ENCODE peak calls at places on chromosomes 4 and X, in ten cellular contexts. One of them, this sample, is unnamed.

GRCh38 chr4:138952405-138952804 is 63.2 kb upstream of the NOCT start:
- DNase-seq in psoas muscle: no peak
- DNase-seq in HFF-Myc: no peak
- DNase-seq in nephron progenitor cell: no peak
- DNase-seq in A549: no peak
- DNase-seq in bronchial epithelial cell: peak; percentile 91
- DNase-seq in endothelial cell: no peak
- DNase-seq in neural crest cell: no peak
- DNase-seq in AG10803: peak; percentile 48
- DNase-seq in cardiac muscle cell: no peak
- DNase-seq in this sample: no peak

GRCh38 chr4:140635606-140636005 is 66.8 kb upstream of the UCP1 start:
- DNase-seq in cardiac muscle cell: peak; percentile 52
- DNase-seq in endothelial cell: no peak
- DNase-seq in nephron progenitor cell: peak; percentile 23
- DNase-seq in AG10803: peak; percentile 53
- DNase-seq in psoas muscle: no peak
- DNase-seq in HFF-Myc: no peak
- DNase-seq in A549: peak; percentile 14
- DNase-seq in neural crest cell: no peak
- DNase-seq in bronchial epithelial cell: peak; percentile 46
- DNase-seq in this sample: no peak

GRCh38 chr4:48963042-48963679 is 22.9 kb upstream of the CWH43 start:
- DNase-seq in nephron progenitor cell: peak; percentile 72
- DNase-seq in AG10803: peak; percentile 86
- DNase-seq in cardiac muscle cell: peak; percentile 93
- DNase-seq in psoas muscle: peak; percentile 31
- DNase-seq in HFF-Myc: peak; percentile 65
- DNase-seq in neural crest cell: peak; percentile 82
- DNase-seq in bronchial epithelial cell: peak; percentile 83
- DNase-seq in endothelial cell: peak; percentile 76
- DNase-seq in A549: peak; percentile 86
- DNase-seq in this sample: peak; percentile 47

GRCh38 chr4:98468744-98469143 is 189.7 kb downstream of the TSPAN5 start:
- DNase-seq in AG10803: peak; percentile 63
- DNase-seq in endothelial cell: peak; percentile 13
- DNase-seq in cardiac muscle cell: peak; percentile 78
- DNase-seq in A549: no peak
- DNase-seq in bronchial epithelial cell: no peak
- DNase-seq in nephron progenitor cell: no peak
- DNase-seq in HFF-Myc: no peak
- DNase-seq in neural crest cell: peak; percentile 8
- DNase-seq in psoas muscle: no peak
- DNase-seq in this sample: no peak

GRCh38 chr4:150310159-150310895 is 232.1 kb downstream of the DCLK2 start:
- DNase-seq in cardiac muscle cell: peak; percentile 38
- DNase-seq in AG10803: peak; percentile 64
- DNase-seq in endothelial cell: no peak
- DNase-seq in psoas muscle: no peak
- DNase-seq in HFF-Myc: peak; percentile 30
- DNase-seq in bronchial epithelial cell: no peak
- DNase-seq in nephron progenitor cell: no peak
- DNase-seq in A549: no peak
- DNase-seq in neural crest cell: no peak
- DNase-seq in this sample: no peak

GRCh38 chr4:40309250-40309774 is 25.8 kb upstream of the CHRNA9 start:
- DNase-seq in endothelial cell: peak; percentile 90
- DNase-seq in cardiac muscle cell: peak; percentile 88
- DNase-seq in nephron progenitor cell: peak; percentile 92
- DNase-seq in AG10803: peak; percentile 76
- DNase-seq in HFF-Myc: peak; percentile 53
- DNase-seq in neural crest cell: peak; percentile 92
- DNase-seq in A549: peak; percentile 87
- DNase-seq in psoas muscle: peak; percentile 85
- DNase-seq in bronchial epithelial cell: peak; percentile 74
- DNase-seq in this sample: peak; percentile 41

GRCh38 chrX:96619588-96619987 is 65.1 kb upstream of the DIAPH2 start:
- DNase-seq in nephron progenitor cell: no peak
- DNase-seq in HFF-Myc: no peak
- DNase-seq in AG10803: peak; percentile 2
- DNase-seq in neural crest cell: no peak
- DNase-seq in cardiac muscle cell: peak; percentile 19
- DNase-seq in bronchial epithelial cell: peak; percentile 5
- DNase-seq in endothelial cell: no peak
- DNase-seq in psoas muscle: no peak
- DNase-seq in A549: no peak
- DNase-seq in this sample: no peak

GRCh38 chr4:83558059-83558648 is 22.2 kb downstream of the GPAT3 start:
- DNase-seq in AG10803: no peak
- DNase-seq in cardiac muscle cell: no peak
- DNase-seq in HFF-Myc: no peak
- DNase-seq in psoas muscle: no peak
- DNase-seq in nephron progenitor cell: no peak
- DNase-seq in neural crest cell: no peak
- DNase-seq in bronchial epithelial cell: no peak
- DNase-seq in A549: no peak
- DNase-seq in endothelial cell: no peak
- DNase-seq in this sample: no peak

GRCh38 chr4:2792711-2793577 is at the start of gene SH3BP2:
- DNase-seq in nephron progenitor cell: peak; percentile 90
- DNase-seq in psoas muscle: peak; percentile 89
- DNase-seq in cardiac muscle cell: peak; percentile 86
- DNase-seq in A549: peak; percentile 56
- DNase-seq in HFF-Myc: no peak
- DNase-seq in neural crest cell: peak; percentile 60
- DNase-seq in AG10803: peak; percentile 66
- DNase-seq in bronchial epithelial cell: peak; percentile 38
- DNase-seq in endothelial cell: peak; percentile 71
- DNase-seq in this sample: peak; percentile 83

GRCh38 chrX:42755820-42756219 is 22.1 kb downstream of the PPP1R2C start:
- DNase-seq in AG10803: peak; percentile 58
- DNase-seq in neural crest cell: no peak
- DNase-seq in A549: no peak
- DNase-seq in endothelial cell: no peak
- DNase-seq in psoas muscle: peak; percentile 41
- DNase-seq in nephron progenitor cell: no peak
- DNase-seq in HFF-Myc: no peak
- DNase-seq in cardiac muscle cell: peak; percentile 70
- DNase-seq in bronchial epithelial cell: peak; percentile 67
- DNase-seq in this sample: no peak

GRCh38 chrX:23783569-23784486 is 855 bp downstream of the SAT1 start:
- DNase-seq in psoas muscle: no peak
- DNase-seq in endothelial cell: no peak
- DNase-seq in A549: peak; percentile 27
- DNase-seq in neural crest cell: no peak
- DNase-seq in nephron progenitor cell: peak; percentile 13
- DNase-seq in HFF-Myc: no peak
- DNase-seq in AG10803: no peak
- DNase-seq in bronchial epithelial cell: no peak
- DNase-seq in cardiac muscle cell: peak; percentile 26
- DNase-seq in this sample: no peak

GRCh38 chr4:188154668-188155423 is 15.6 kb downstream of the TRIML1 start:
- DNase-seq in psoas muscle: no peak
- DNase-seq in neural crest cell: no peak
- DNase-seq in endothelial cell: no peak
- DNase-seq in bronchial epithelial cell: no peak
- DNase-seq in nephron progenitor cell: no peak
- DNase-seq in cardiac muscle cell: no peak
- DNase-seq in AG10803: no peak
- DNase-seq in A549: peak; percentile 87
- DNase-seq in HFF-Myc: no peak
- DNase-seq in this sample: no peak

GRCh38 chrX:53357799-53358530 is 64.5 kb downstream of the SMC1A start:
- DNase-seq in cardiac muscle cell: peak; percentile 76
- DNase-seq in HFF-Myc: peak; percentile 4
- DNase-seq in nephron progenitor cell: peak; percentile 14
- DNase-seq in A549: peak; percentile 36
- DNase-seq in neural crest cell: no peak
- DNase-seq in AG10803: peak; percentile 44
- DNase-seq in bronchial epithelial cell: no peak
- DNase-seq in endothelial cell: peak; percentile 10
- DNase-seq in psoas muscle: no peak
- DNase-seq in this sample: no peak

GRCh38 chr4:35800669-35801068 is 443.6 kb downstream of the ARAP2 start:
- DNase-seq in neural crest cell: no peak
- DNase-seq in bronchial epithelial cell: no peak
- DNase-seq in endothelial cell: no peak
- DNase-seq in nephron progenitor cell: no peak
- DNase-seq in A549: no peak
- DNase-seq in AG10803: no peak
- DNase-seq in psoas muscle: no peak
- DNase-seq in cardiac muscle cell: no peak
- DNase-seq in HFF-Myc: no peak
- DNase-seq in this sample: no peak

DNA sequence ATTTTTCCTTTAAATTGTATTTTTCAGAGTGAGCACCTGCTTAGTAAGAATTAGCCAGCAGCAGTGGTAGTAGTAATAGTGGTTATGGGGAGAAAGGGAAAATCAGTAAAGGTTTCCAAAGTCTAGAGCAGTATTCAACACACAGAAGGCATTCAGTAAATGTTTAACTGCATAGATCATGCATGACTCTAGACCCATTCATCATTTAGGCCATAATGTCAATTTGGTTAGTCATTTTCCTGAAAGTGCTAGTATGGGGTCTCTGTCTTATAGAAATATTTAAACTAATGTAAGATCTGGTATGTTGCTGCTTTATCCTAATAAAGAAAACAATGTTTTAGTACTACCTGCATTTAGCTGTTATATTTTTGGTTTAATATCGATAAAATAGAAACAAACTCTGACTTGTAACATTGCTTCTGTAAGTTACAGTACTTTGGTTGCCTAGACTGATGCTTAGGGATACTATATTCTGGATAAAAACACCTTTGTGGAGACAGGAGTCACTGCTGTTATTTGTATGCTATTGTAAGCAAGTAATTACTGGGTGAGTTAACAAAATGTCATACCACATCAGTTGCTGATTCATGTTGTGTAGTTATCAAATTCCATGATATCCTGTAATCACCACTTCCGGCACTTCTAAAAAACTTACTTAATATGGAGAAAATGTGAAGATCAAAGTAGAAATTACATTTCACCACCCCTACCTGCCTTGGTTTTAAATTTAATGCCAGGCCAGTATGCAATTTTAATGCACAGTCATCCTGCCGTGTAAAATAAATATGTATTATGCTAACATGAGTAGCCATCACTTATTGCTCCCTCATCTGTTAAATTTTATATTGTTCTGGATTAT is 115.8 kb upstream of the BMPR1B start:
- DNase-seq in HFF-Myc: no peak
- DNase-seq in cardiac muscle cell: peak; percentile 31
- DNase-seq in nephron progenitor cell: no peak
- DNase-seq in neural crest cell: no peak
- DNase-seq in A549: peak; percentile 84
- DNase-seq in AG10803: peak; percentile 51
- DNase-seq in psoas muscle: no peak
- DNase-seq in bronchial epithelial cell: peak; percentile 91
- DNase-seq in endothelial cell: no peak
- DNase-seq in this sample: no peak
- TF ChIP-seq CTCF in HFF-Myc: no peak
- TF ChIP-seq CTCF in cardiac muscle cell: no peak
- TF ChIP-seq CTCF in nephron progenitor cell: no peak
- TF ChIP-seq CTCF in neural crest cell: no peak
- TF ChIP-seq CTCF in A549: no peak
- TF ChIP-seq CTCF in AG10803: no peak
- TF ChIP-seq CTCF in psoas muscle: no peak
- TF ChIP-seq CTCF in bronchial epithelial cell: no peak
- TF ChIP-seq CTCF in endothelial cell: no peak
- TF ChIP-seq CTCF in this sample: no peak

GRCh38 chr4:165345663-165346417 is 18.4 kb downstream of the MSMO1 start:
- DNase-seq in nephron progenitor cell: no peak
- DNase-seq in AG10803: no peak
- DNase-seq in HFF-Myc: no peak
- DNase-seq in A549: no peak
- DNase-seq in endothelial cell: no peak
- DNase-seq in psoas muscle: no peak
- DNase-seq in neural crest cell: no peak
- DNase-seq in cardiac muscle cell: peak; percentile 33
- DNase-seq in bronchial epithelial cell: no peak
- DNase-seq in this sample: no peak
- TF ChIP-seq CTCF in nephron progenitor cell: no peak
- TF ChIP-seq CTCF in AG10803: peak; percentile 41
- TF ChIP-seq CTCF in HFF-Myc: no peak
- TF ChIP-seq CTCF in A549: no peak
- TF ChIP-seq CTCF in endothelial cell: no peak
- TF ChIP-seq CTCF in psoas muscle: no peak
- TF ChIP-seq CTCF in neural crest cell: peak; percentile 22
- TF ChIP-seq CTCF in cardiac muscle cell: no peak
- TF ChIP-seq CTCF in bronchial epithelial cell: no peak
- TF ChIP-seq CTCF in this sample: no peak

GRCh38 chrX:124097116-124097515 is 135.6 kb downstream of the STAG2 start:
- DNase-seq in psoas muscle: no peak
- DNase-seq in HFF-Myc: no peak
- DNase-seq in nephron progenitor cell: no peak
- DNase-seq in endothelial cell: no peak
- DNase-seq in neural crest cell: no peak
- DNase-seq in A549: no peak
- DNase-seq in bronchial epithelial cell: no peak
- DNase-seq in cardiac muscle cell: no peak
- DNase-seq in AG10803: no peak
- DNase-seq in this sample: no peak

GRCh38 chrX:124103966-124104365 is 142.5 kb downstream of the STAG2 start:
- DNase-seq in cardiac muscle cell: no peak
- DNase-seq in psoas muscle: no peak
- DNase-seq in AG10803: no peak
- DNase-seq in HFF-Myc: no peak
- DNase-seq in neural crest cell: no peak
- DNase-seq in nephron progenitor cell: no peak
- DNase-seq in bronchial epithelial cell: no peak
- DNase-seq in A549: no peak
- DNase-seq in endothelial cell: no peak
- DNase-seq in this sample: no peak

GRCh38 chrX:124093222-124093621 is 131.7 kb downstream of the STAG2 start:
- DNase-seq in A549: no peak
- DNase-seq in nephron progenitor cell: no peak
- DNase-seq in HFF-Myc: no peak
- DNase-seq in AG10803: no peak
- DNase-seq in bronchial epithelial cell: no peak
- DNase-seq in cardiac muscle cell: no peak
- DNase-seq in endothelial cell: no peak
- DNase-seq in psoas muscle: no peak
- DNase-seq in neural crest cell: no peak
- DNase-seq in this sample: no peak

GRCh38 chrX:124098089-124098488 is 136.6 kb downstream of the STAG2 start:
- DNase-seq in A549: peak; percentile 28
- DNase-seq in neural crest cell: peak; percentile 9
- DNase-seq in nephron progenitor cell: no peak
- DNase-seq in cardiac muscle cell: peak; percentile 53
- DNase-seq in bronchial epithelial cell: peak; percentile 35
- DNase-seq in HFF-Myc: peak; percentile 3
- DNase-seq in endothelial cell: no peak
- DNase-seq in psoas muscle: no peak
- DNase-seq in AG10803: peak; percentile 47
- DNase-seq in this sample: no peak
- TF ChIP-seq CTCF in A549: peak; percentile 51
- TF ChIP-seq CTCF in neural crest cell: peak; percentile 82
- TF ChIP-seq CTCF in nephron progenitor cell: peak; percentile 61
- TF ChIP-seq CTCF in cardiac muscle cell: peak; percentile 41
- TF ChIP-seq CTCF in bronchial epithelial cell: peak; percentile 6
- TF ChIP-seq CTCF in HFF-Myc: peak; percentile 13
- TF ChIP-seq CTCF in endothelial cell: peak; percentile 34
- TF ChIP-seq CTCF in psoas muscle: peak; percentile 71
- TF ChIP-seq CTCF in AG10803: peak; percentile 58
- TF ChIP-seq CTCF in this sample: peak; percentile 57

GRCh38 chrX:80223922-80224579 is 196.2 kb upstream of the TENT5D start:
- DNase-seq in HFF-Myc: no peak
- DNase-seq in A549: peak; percentile 4
- DNase-seq in psoas muscle: no peak
- DNase-seq in neural crest cell: no peak
- DNase-seq in cardiac muscle cell: peak; percentile 8
- DNase-seq in AG10803: no peak
- DNase-seq in bronchial epithelial cell: no peak
- DNase-seq in endothelial cell: no peak
- DNase-seq in nephron progenitor cell: no peak
- DNase-seq in this sample: no peak
- TF ChIP-seq CTCF in HFF-Myc: no peak
- TF ChIP-seq CTCF in A549: no peak
- TF ChIP-seq CTCF in psoas muscle: no peak
- TF ChIP-seq CTCF in neural crest cell: no peak
- TF ChIP-seq CTCF in cardiac muscle cell: peak; percentile 34
- TF ChIP-seq CTCF in AG10803: no peak
- TF ChIP-seq CTCF in bronchial epithelial cell: no peak
- TF ChIP-seq CTCF in endothelial cell: no peak
- TF ChIP-seq CTCF in nephron progenitor cell: no peak
- TF ChIP-seq CTCF in this sample: no peak